ENCODE peak calls at places on chromosomes 1 and 21, in nine cellular contexts. F, O, M, X, K, S, Z, B and G are unnamed samples.

GRCh38 chr1:16172964-16173446 is 17.1 kb upstream of the EPHA2 start:
- DNase-seq in M (no peak), F (no peak), B (no peak), Z (peak), S (no peak), X (peak), K (peak), O (no peak), G (no peak)

GRCh38 chr21:32698286-32698685 is 29.5 kb downstream of the SYNJ1 start:
- DNase-seq in M (no peak), F (no peak), K (no peak), O (no peak), B (no peak), Z (no peak), S (no peak), X (no peak), G (no peak)

GRCh38 chr1:150066838-150067183 is 765 bp upstream of the VPS45 start:
- DNase-seq in K (peak), M (peak), Z (peak), B (peak), S (peak), X (no peak), F (peak), O (peak), G (peak)

GRCh38 chr1:165858928-165859845 is 31.8 kb downstream of the UCK2 start:
- DNase-seq in X (no peak), M (no peak), O (no peak), S (no peak), F (no peak), K (no peak), Z (no peak), B (no peak), G (no peak)

GRCh38 chr1:108079550-108079949 is 114.6 kb upstream of the VAV3 start:
- DNase-seq in F (no peak), X (no peak), S (no peak), Z (peak), B (no peak), O (no peak), M (no peak), K (no peak), G (peak)

GRCh38 chr21:46636550-46637289 is 1.2 kb downstream of the PRMT2 start:
- DNase-seq in B (no peak), M (no peak), O (no peak), Z (no peak), F (no peak), K (no peak), X (no peak), S (no peak), G (no peak)

GRCh38 chr1:54850737-54851136 is 36.3 kb downstream of the DHCR24 start:
- DNase-seq in X (peak), B (no peak), Z (no peak), O (no peak), S (no peak), K (peak), M (no peak), F (no peak), G (no peak)

GRCh38 chr1:235783148-235783776 is 83.4 kb downstream of the LYST start:
- DNase-seq in O (no peak), F (no peak), K (peak), Z (no peak), B (no peak), X (peak), M (peak), S (no peak), G (no peak)

GRCh38 chr1:7253988-7254587 is 468.8 kb downstream of the CAMTA1 start:
- DNase-seq in K (no peak), Z (no peak), F (no peak), X (no peak), O (no peak), B (no peak), M (no peak), S (no peak), G (no peak)

GRCh38 chr1:182877842-182878241 is 38.7 kb downstream of the DHX9 start:
- DNase-seq in O (no peak), F (no peak), B (no peak), Z (no peak), X (no peak), K (no peak), S (no peak), M (no peak), G (no peak)

GRCh38 chr1:20678599-20678998 is 17.4 kb upstream of the DDOST start:
- DNase-seq in K (no peak), S (no peak), X (no peak), F (no peak), M (no peak), Z (no peak), B (no peak), O (peak), G (no peak)

GRCh38 chr21:39802226-39802625 is 57.2 kb downstream of the IGSF5 start:
- DNase-seq in K (no peak), F (no peak), X (no peak), M (no peak), O (no peak), Z (no peak), B (no peak), S (no peak), G (no peak)

GRCh38 chr1:169523904-169524303 is 38.2 kb upstream of the SLC19A2 start:
- DNase-seq in K (no peak), S (no peak), X (no peak), Z (no peak), M (no peak), B (no peak), F (no peak), O (no peak), G (no peak)

GRCh38 chr1:175514309-175515001 is 228.9 kb downstream of the TNR start:
- DNase-seq in B (no peak), F (no peak), Z (peak), K (no peak), S (no peak), O (no peak), X (peak), M (no peak), G (peak)

GRCh38 chr1:211543003-211543402 is 36.0 kb downstream of the SLC30A1 start:
- DNase-seq in F (no peak), X (no peak), K (peak), Z (no peak), S (no peak), B (no peak), M (no peak), O (no peak), G (no peak)

GRCh38 chr1:152427458-152427857 is 13.4 kb upstream of the CRNN start:
- DNase-seq in B (no peak), K (no peak), M (no peak), S (no peak), X (no peak), F (no peak), O (no peak), Z (no peak), G (no peak)

GRCh38 chr21:28922368-28922767 is 70.3 kb downstream of the LTN1 start:
- DNase-seq in S (no peak), F (no peak), O (no peak), B (no peak), X (no peak), Z (no peak), M (no peak), K (no peak), G (no peak)

GRCh38 chr1:29671957-29672356 is 435.6 kb downstream of the PTPRU start:
- DNase-seq in S (no peak), X (no peak), Z (no peak), F (no peak), K (no peak), M (no peak), O (no peak), B (no peak), G (no peak)

GRCh38 chr1:47216278-47217059 is 15.6 kb downstream of the TAL1 start:
- DNase-seq in S (no peak), K (no peak), B (no peak), M (no peak), O (no peak), X (no peak), Z (no peak), F (no peak), G (no peak)

GRCh38 chr1:226995064-226995965 is 55.2 kb downstream of the COQ8A start:
- DNase-seq in O (peak), X (no peak), K (no peak), Z (no peak), S (no peak), F (no peak), M (no peak), B (peak), G (no peak)

GRCh38 chr1:114043046-114043445 is 63.8 kb downstream of the OLFML3 start:
- DNase-seq in K (no peak), M (no peak), B (no peak), S (no peak), Z (no peak), F (no peak), X (no peak), O (no peak), G (no peak)

GRCh38 chr1:36224537-36225297 is 474 bp downstream of the THRAP3 start:
- DNase-seq in M (peak), O (no peak), K (peak), F (no peak), Z (no peak), B (no peak), S (no peak), X (peak), G (peak)
- TF ChIP-seq CTCF in M (no peak), O (peak), K (peak), F (peak), Z (peak), B (peak), S (peak), X (peak), G (peak)

DNA sequence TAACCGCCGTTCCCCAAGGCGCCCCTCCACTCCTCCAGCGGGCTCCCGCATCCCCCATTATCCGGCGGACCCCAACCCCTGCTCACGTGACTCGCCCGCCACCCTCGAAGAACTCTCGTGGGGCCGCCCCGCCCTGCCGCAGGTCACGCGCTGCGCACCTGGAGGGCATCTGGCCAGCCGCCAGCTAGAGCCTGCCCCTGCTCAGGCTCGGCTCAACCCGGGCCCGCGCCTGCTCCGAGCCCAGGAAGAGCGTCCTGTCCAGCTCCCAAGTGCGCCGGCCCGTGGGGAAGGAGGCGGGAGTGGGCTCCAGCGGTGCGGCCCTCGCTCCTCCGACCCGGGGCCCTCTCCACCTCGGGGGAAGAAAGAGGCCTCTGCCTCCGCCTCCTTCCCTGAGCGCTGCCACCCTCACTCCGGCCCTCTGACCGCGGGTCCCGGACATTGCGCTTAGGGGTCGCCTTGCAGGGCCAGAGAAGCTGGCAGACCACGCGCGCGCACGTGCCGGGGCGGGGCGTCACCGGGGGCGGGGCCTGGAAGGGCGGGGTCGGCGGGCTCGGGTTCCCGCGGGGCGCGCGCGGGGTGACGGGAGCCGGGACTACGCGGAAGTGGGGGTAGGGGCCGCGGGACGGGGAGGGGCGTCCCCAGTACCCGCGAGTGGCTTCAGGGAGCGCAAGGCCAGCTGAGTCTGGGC is 28.4 kb downstream of the HMGN2 start:
- DNase-seq in X (peak), S (peak), M (peak), B (peak), K (peak), F (peak), Z (peak), O (peak), G (peak)
- TF ChIP-seq CTCF in X (no peak), S (peak), M (no peak), B (no peak), K (no peak), F (peak), Z (no peak), O (no peak), G (peak)

GRCh38 chr1:159927887-159928431 is 2.7 kb upstream of the TAGLN2 start:
- DNase-seq in X (no peak), Z (no peak), B (no peak), M (no peak), S (peak), K (no peak), O (no peak), F (no peak), G (no peak)
- TF ChIP-seq CTCF in X (no peak), Z (no peak), B (no peak), M (no peak), S (no peak), K (no peak), O (peak), F (no peak), G (no peak)

GRCh38 chr1:40694353-40694874 is 2.9 kb downstream of the NFYC start:
- DNase-seq in K (no peak), S (no peak), B (no peak), X (no peak), Z (no peak), M (no peak), O (no peak), F (no peak), G (no peak)

GRCh38 chr1:40699787-40700186 is 8.3 kb downstream of the NFYC start:
- DNase-seq in M (no peak), Z (no peak), X (no peak), S (no peak), F (no peak), O (peak), K (no peak), B (no peak), G (no peak)

GRCh38 chr1:40693425-40693824 is 1.9 kb downstream of the NFYC start:
- DNase-seq in O (no peak), Z (no peak), F (no peak), M (no peak), B (no peak), K (no peak), X (no peak), S (no peak), G (no peak)

GRCh38 chr1:40697436-40697835 is 5.9 kb downstream of the NFYC start:
- DNase-seq in O (no peak), K (no peak), S (no peak), M (no peak), Z (no peak), X (no peak), B (no peak), F (no peak), G (no peak)

GRCh38 chr1:40696294-40696693 is 4.8 kb downstream of the NFYC start:
- DNase-seq in M (no peak), K (no peak), B (no peak), O (no peak), F (no peak), S (no peak), X (no peak), Z (no peak), G (no peak)
- TF ChIP-seq CTCF in M (no peak), K (no peak), B (no peak), O (no peak), F (no peak), S (no peak), X (no peak), Z (no peak), G (no peak)

GRCh38 chr1:156622581-156623297 is 3.5 kb downstream of the HAPLN2 start:
- DNase-seq in Z (no peak), S (no peak), O (no peak), M (no peak), X (no peak), F (no peak), K (no peak), B (no peak), G (no peak)
- TF ChIP-seq CTCF in Z (no peak), S (no peak), O (no peak), M (no peak), X (no peak), F (no peak), K (no peak), B (no peak), G (no peak)

DNA sequence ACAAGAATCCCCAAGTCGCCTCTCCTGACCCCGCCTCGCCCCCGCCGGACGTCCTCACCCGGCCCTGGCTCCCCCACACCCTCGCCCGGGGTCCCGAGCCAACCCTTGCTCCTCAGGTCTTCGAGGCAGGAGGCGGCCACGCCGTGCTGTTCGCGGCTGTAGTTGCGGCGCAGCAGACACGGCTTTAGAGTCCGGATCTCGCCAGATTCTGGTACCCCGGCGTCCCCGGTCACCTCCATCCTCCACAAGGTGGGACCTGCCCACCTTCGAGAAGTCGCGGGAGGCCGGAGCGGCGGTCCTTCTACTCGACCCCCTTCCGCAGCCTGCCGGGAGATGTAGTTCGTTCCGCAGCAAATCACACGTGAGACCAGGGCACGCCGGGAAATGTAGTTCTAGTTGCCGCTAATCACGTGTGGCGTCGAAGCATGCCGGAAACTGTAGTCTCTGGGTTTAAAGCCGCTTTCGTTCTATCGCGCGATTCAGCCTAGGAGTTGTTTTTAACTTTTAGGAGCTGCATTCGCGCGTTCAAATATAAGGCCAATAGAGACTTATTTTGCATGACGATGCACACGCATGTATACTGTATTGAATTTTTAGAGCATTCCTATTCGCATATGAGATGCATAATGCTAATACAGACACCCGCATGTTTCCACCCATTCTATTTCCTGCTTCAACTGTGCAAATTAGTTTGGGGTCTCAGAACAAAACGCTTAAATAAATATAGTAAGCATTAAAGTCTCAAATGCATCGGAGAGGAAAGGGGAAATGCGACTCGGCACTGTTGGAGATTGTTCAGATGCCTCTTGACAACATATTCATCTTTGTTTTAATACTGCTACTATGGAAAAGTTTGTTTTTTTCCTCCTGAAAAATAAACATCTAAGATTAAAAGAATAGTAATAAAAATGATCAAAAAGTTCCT is at the start of gene DFFA:
- DNase-seq in S (peak), B (peak), O (peak), M (peak), X (peak), K (peak), F (peak), Z (peak), G (peak)
- TF ChIP-seq CTCF in S (no peak), B (no peak), O (no peak), M (no peak), X (no peak), K (no peak), F (no peak), Z (peak), G (no peak)

GRCh38 chr1:17640411-17640810 is 100.9 kb downstream of the ARHGEF10L start:
- DNase-seq in K (no peak), B (no peak), S (no peak), Z (no peak), O (no peak), X (no peak), M (no peak), F (no peak), G (no peak)
- TF ChIP-seq CTCF in K (no peak), B (no peak), S (no peak), Z (no peak), O (no peak), X (no peak), M (no peak), F (no peak), G (no peak)

GRCh38 chr21:41481191-41481590 is 26.8 kb downstream of the TMPRSS2 start:
- DNase-seq in S (no peak), K (no peak), B (no peak), Z (no peak), F (no peak), O (no peak), X (peak), M (no peak), G (no peak)
- TF ChIP-seq CTCF in S (no peak), K (no peak), B (no peak), Z (no peak), F (no peak), O (no peak), X (no peak), M (no peak), G (no peak)

DNA sequence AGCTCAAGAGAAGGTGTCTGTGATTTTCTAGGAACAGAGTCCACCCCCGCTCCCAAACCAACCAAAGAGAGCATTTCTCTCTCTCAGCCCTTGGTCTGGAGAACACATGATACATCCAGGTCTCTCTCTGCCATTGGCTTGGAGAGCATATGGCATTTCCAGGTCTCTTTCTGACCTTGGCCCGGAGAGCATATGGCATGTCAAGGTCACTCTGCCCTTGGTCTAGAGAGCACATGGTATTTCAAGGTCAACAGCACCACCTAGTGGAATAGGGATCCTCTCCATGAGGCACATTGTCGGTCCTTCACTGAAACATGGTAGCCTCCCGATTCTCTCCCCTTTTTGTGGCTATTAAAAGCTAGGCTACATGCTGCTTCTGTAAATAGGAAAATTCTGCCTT is 437.7 kb upstream of the OLFM3 start:
- DNase-seq in F (no peak), M (no peak), X (no peak), K (peak), O (no peak), B (no peak), S (no peak), Z (no peak), G (peak)
- TF ChIP-seq CTCF in F (no peak), M (no peak), X (peak), K (peak), O (peak), B (no peak), S (no peak), Z (no peak), G (peak)